ENCODE peak calls at places on chromosome 11, in nine cellular contexts. D is fibroblast of the aortic adventitia; R is coronary artery; G is CD8-positive, alpha-beta T cell; Z is cardiac muscle cell; S is upper lobe of left lung; P is H9; E is mucosa of descending colon; H is psoas muscle. C is an unnamed sample.

GRCh38 chr11:19598876-19599275 is 113.8 kb upstream of the NAV2 start:
- DNase-seq in D (no peak), R (peak), G (no peak), Z (no peak), S (no peak), P (no peak), E (no peak), H (no peak), C (no peak)

GRCh38 chr11:97092823-97093222 is 703.0 kb downstream of the JRKL start:
- DNase-seq in D (no peak), R (no peak), G (no peak), Z (no peak), S (no peak), P (no peak), E (no peak), H (no peak), C (no peak)

GRCh38 chr11:122604626-122605025 is 50.9 kb upstream of the UBASH3B start:
- DNase-seq in D (no peak), R (no peak), G (no peak), Z (no peak), S (no peak), P (no peak), E (no peak), H (no peak), C (no peak)

GRCh38 chr11:2577071-2578005 is 122.5 kb downstream of the KCNQ1OT1 start:
- DNase-seq in D (no peak), R (peak), G (no peak), Z (no peak), S (peak), P (peak), E (peak), H (peak), C (no peak)

GRCh38 chr11:122910775-122911174 is 28.2 kb downstream of the JHY start:
- DNase-seq in D (peak), R (no peak), G (no peak), Z (peak), S (no peak), P (no peak), E (no peak), H (no peak), C (peak)

GRCh38 chr11:134139303-134139872 is 70.5 kb downstream of the JAM3 start:
- DNase-seq in D (no peak), R (no peak), G (no peak), Z (no peak), S (no peak), P (no peak), E (no peak), H (no peak), C (no peak)

GRCh38 chr11:19328586-19329311 is 88.0 kb upstream of the E2F8 start:
- DNase-seq in D (no peak), R (no peak), G (no peak), Z (no peak), S (no peak), P (no peak), E (no peak), H (no peak), C (no peak)

GRCh38 chr11:97136067-97136466 is 746.3 kb downstream of the JRKL start:
- DNase-seq in D (no peak), R (no peak), G (no peak), Z (no peak), S (no peak), P (no peak), E (no peak), H (no peak), C (no peak)

GRCh38 chr11:1573847-1574255 is 1.8 kb upstream of the DUSP8 start:
- DNase-seq in D (no peak), R (no peak), G (no peak), Z (no peak), S (peak), P (peak), E (peak), H (no peak), C (no peak)

GRCh38 chr11:119223856-119224255 is 17.7 kb downstream of the CBL start:
- DNase-seq in D (peak), R (no peak), G (no peak), Z (no peak), S (no peak), P (no peak), E (no peak), H (no peak), C (peak)

GRCh38 chr11:65578134-65578533 is 2.3 kb downstream of the EHBP1L1 start:
- DNase-seq in D (no peak), R (no peak), G (no peak), Z (no peak), S (no peak), P (no peak), E (no peak), H (no peak), C (no peak)

GRCh38 chr11:79864882-79865281 is 424.1 kb upstream of the TENM4 start:
- DNase-seq in D (no peak), R (no peak), G (no peak), Z (no peak), S (peak), P (no peak), E (peak), H (no peak), C (no peak)

GRCh38 chr11:91263698-91264097 is 960.9 kb upstream of the FAT3 start:
- DNase-seq in D (no peak), R (no peak), G (no peak), Z (no peak), S (no peak), P (no peak), E (no peak), H (no peak), C (no peak)

GRCh38 chr11:117299351-117300300 is 8.5 kb downstream of the BACE1-AS start:
- DNase-seq in D (no peak), R (no peak), G (no peak), Z (no peak), S (no peak), P (no peak), E (no peak), H (no peak), C (no peak)

GRCh38 chr11:126991596-126991995 is 9.0 kb downstream of the KIRREL3 start:
- DNase-seq in D (peak), R (no peak), G (no peak), Z (peak), S (no peak), P (no peak), E (no peak), H (no peak), C (peak)

GRCh38 chr11:65891180-65892136 is 985 bp downstream of the CCDC85B start:
- DNase-seq in D (no peak), R (peak), G (peak), Z (peak), S (peak), P (peak), E (peak), H (no peak), C (peak)

GRCh38 chr11:134622458-134622857 is 210.4 kb upstream of the B3GAT1 start:
- DNase-seq in D (no peak), R (peak), G (no peak), Z (no peak), S (no peak), P (no peak), E (no peak), H (no peak), C (no peak)

GRCh38 chr11:102453286-102453797 is 777 bp upstream of the TMEM123 start:
- DNase-seq in D (no peak), R (no peak), G (no peak), Z (no peak), S (no peak), P (peak), E (no peak), H (no peak), C (peak)

GRCh38 chr11:11230802-11231562 is 122.1 kb downstream of the CSNK2A3 start:
- DNase-seq in D (no peak), R (no peak), G (no peak), Z (no peak), S (no peak), P (peak), E (no peak), H (no peak), C (no peak)

GRCh38 chr11:96168623-96169022 is 174.4 kb downstream of the MAML2 start:
- DNase-seq in D (peak), R (no peak), G (no peak), Z (peak), S (peak), P (no peak), E (no peak), H (peak), C (peak)

GRCh38 chr11:85725510-85726258 is 39.7 kb upstream of the CCDC89 start:
- DNase-seq in D (peak), R (no peak), G (no peak), Z (peak), S (no peak), P (no peak), E (no peak), H (no peak), C (peak)

GRCh38 chr11:30631148-30631547 is 45.0 kb upstream of the MPPED2 start:
- DNase-seq in D (no peak), R (no peak), G (no peak), Z (no peak), S (no peak), P (no peak), E (no peak), H (no peak), C (no peak)

GRCh38 chr11:86627776-86628455 is 44.5 kb downstream of the ME3 start:
- DNase-seq in D (peak), R (no peak), G (no peak), Z (no peak), S (no peak), P (no peak), E (no peak), H (peak), C (no peak)

GRCh38 chr11:61533401-61533800 is 24.9 kb downstream of the LRRC10B start:
- DNase-seq in D (no peak), R (no peak), G (no peak), Z (no peak), S (peak), P (no peak), E (peak), H (no peak), C (no peak)

GRCh38 chr11:86056262-86056911 is 12.5 kb downstream of the PICALM start:
- DNase-seq in D (no peak), R (no peak), G (no peak), Z (no peak), S (no peak), P (no peak), E (no peak), H (no peak), C (no peak)

GRCh38 chr11:57237204-57237681 is at the start of gene APLNR:
- DNase-seq in D (no peak), R (no peak), G (no peak), Z (peak), S (no peak), P (peak), E (no peak), H (no peak), C (no peak)

GRCh38 chr11:115238802-115239201 is 265.4 kb downstream of the CADM1 start:
- DNase-seq in D (no peak), R (no peak), G (no peak), Z (no peak), S (no peak), P (no peak), E (no peak), H (no peak), C (no peak)
- TF ChIP-seq CTCF in D (no peak), R (no peak), G (no peak), Z (no peak), S (no peak), P (peak), E (no peak), H (no peak), C (no peak)

GRCh38 chr11:13480198-13480597 is 15.6 kb downstream of the PTH start:
- DNase-seq in D (no peak), R (no peak), G (no peak), Z (no peak), S (no peak), P (no peak), E (no peak), H (no peak), C (no peak)
- TF ChIP-seq CTCF in D (no peak), R (no peak), G (no peak), Z (no peak), S (no peak), P (no peak), E (no peak), H (no peak), C (no peak)

GRCh38 chr11:109039611-109040010 is 374.7 kb downstream of the DDX10 start:
- DNase-seq in D (peak), R (no peak), G (no peak), Z (no peak), S (no peak), P (no peak), E (no peak), H (no peak), C (no peak)

GRCh38 chr11:109041876-109042275 is 377.0 kb downstream of the DDX10 start:
- DNase-seq in D (no peak), R (no peak), G (no peak), Z (peak), S (no peak), P (no peak), E (no peak), H (no peak), C (no peak)

GRCh38 chr11:109043318-109043717 is 378.4 kb downstream of the DDX10 start:
- DNase-seq in D (no peak), R (no peak), G (no peak), Z (no peak), S (no peak), P (no peak), E (no peak), H (no peak), C (no peak)

GRCh38 chr11:109037856-109038780 is 373.2 kb downstream of the DDX10 start:
- DNase-seq in D (peak), R (no peak), G (no peak), Z (peak), S (no peak), P (no peak), E (no peak), H (no peak), C (peak)

GRCh38 chr11:109040303-109040702 is 375.4 kb downstream of the DDX10 start:
- DNase-seq in D (no peak), R (no peak), G (no peak), Z (no peak), S (no peak), P (peak), E (no peak), H (no peak), C (no peak)
- TF ChIP-seq CTCF in D (no peak), R (no peak), G (no peak), Z (peak), S (no peak), P (peak), E (no peak), H (no peak), C (peak)

DNA sequence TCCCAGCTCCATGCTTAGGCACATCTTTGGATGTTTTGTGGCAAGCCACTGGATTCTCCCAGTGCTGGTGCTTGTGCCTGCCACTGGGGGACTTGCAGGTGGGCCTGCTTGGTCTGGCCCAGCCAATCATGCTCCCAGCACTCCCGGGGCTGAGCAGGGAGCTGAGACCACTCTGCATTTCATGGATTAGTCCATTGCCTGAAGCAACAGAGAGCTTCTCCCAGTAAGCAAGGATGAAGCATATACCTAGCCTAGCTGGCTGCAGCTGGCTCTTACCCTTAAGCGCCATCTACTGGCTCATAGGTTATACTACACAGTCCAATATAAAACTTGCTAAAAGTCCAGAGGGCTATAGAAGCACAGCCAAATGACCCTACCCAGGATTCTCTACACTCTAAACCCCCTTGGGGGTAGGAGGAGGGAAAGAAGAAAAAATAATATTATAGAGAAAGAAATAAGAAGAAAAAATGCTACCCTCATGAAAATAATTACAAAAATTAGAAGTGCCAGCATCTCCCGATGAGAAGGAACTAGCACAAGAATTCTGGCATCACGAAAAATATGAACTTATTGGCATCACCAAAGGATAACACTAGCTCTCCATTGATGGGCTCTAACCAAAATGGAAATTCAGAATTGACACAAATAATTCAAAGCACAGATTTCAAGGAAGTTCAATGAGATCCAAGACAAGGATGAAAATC is 275.3 kb downstream of the C11orf87 start:
- DNase-seq in D (peak), R (no peak), G (no peak), Z (peak), S (no peak), P (peak), E (no peak), H (no peak), C (peak)
- TF ChIP-seq CTCF in D (peak), R (no peak), G (peak), Z (peak), S (peak), P (peak), E (peak), H (peak), C (peak)

GRCh38 chr11:131883332-131883731 is 512.9 kb downstream of the NTM start:
- DNase-seq in D (no peak), R (no peak), G (no peak), Z (no peak), S (no peak), P (no peak), E (no peak), H (no peak), C (no peak)
- TF ChIP-seq CTCF in D (no peak), R (no peak), G (no peak), Z (no peak), S (no peak), P (peak), E (no peak), H (no peak), C (peak)

GRCh38 chr11:43943357-43943930 is 1.0 kb downstream of the C11orf96 start:
- DNase-seq in D (no peak), R (no peak), G (no peak), Z (peak), S (no peak), P (no peak), E (no peak), H (no peak), C (no peak)
- TF ChIP-seq CTCF in D (no peak), R (no peak), G (no peak), Z (no peak), S (no peak), P (no peak), E (no peak), H (no peak), C (no peak)

DNA sequence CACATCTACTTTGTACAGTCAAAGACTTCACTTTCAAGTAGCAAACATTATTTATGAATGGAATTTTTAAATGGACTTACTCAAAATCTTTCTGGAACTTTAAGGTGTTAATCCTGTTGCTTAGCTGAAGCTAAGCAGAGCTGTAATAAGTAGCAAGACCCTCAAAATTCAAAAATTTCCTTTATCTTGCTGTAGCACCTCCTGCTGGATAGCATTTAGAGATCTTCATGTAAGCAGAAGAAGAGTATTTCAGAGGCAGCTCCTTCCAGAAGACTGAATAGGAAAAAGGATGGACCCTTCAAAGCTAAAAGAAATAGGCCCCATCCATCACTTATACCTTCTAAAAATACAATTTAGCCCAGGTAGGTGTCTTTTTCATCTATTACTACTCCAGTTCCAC is 3.4 kb downstream of the PHF21A start:
- DNase-seq in D (no peak), R (no peak), G (no peak), Z (no peak), S (no peak), P (no peak), E (no peak), H (no peak), C (peak)
- TF ChIP-seq CTCF in D (peak), R (no peak), G (peak), Z (peak), S (no peak), P (peak), E (no peak), H (no peak), C (peak)

C was measured in HFFc6.